ENCODE peak calls at places on chromosomes 3 and 15, in seven cellular contexts. M is kidney glomerular epithelial cell, N is adrenal gland, U is EH, E is endothelial cell of umbilical vein, P is amniotic epithelial cell, Y is naive B cell. I is an unnamed sample.

GRCh38 chr3:84077479-84077878 is 881.3 kb upstream of the CADM2 start:
- DNase-seq in U (no peak), P (no peak), M (peak), N (no peak), E (no peak), Y (no peak), I (no peak)

GRCh38 chr3:119380697-119381096 is 82.7 kb downstream of the TMEM39A start:
- DNase-seq in N (no peak), M (no peak), U (peak), E (no peak), Y (no peak), P (peak), I (peak)

GRCh38 chr3:194570184-194570583 is 63.0 kb downstream of the TMEM44 start:
- DNase-seq in M (no peak), E (no peak), U (no peak), Y (no peak), N (no peak), P (no peak), I (no peak)

GRCh38 chr3:136885357-136886213 is 23.6 kb downstream of the NCK1 start:
- DNase-seq in M (no peak), P (no peak), U (no peak), Y (no peak), N (no peak), E (no peak), I (peak)

GRCh38 chr3:115275897-115276296 is 128.8 kb upstream of the ZBTB20 start:
- DNase-seq in Y (no peak), N (no peak), M (no peak), P (peak), U (peak), E (no peak), I (no peak)

GRCh38 chr3:71450162-71450561 is 133.4 kb downstream of the FOXP1 start:
- DNase-seq in U (no peak), M (no peak), N (no peak), P (no peak), E (no peak), Y (no peak), I (no peak)

GRCh38 chr3:13600950-13601691 is 52.2 kb downstream of the FBLN2 start:
- DNase-seq in Y (no peak), P (peak), E (no peak), M (peak), U (peak), N (no peak), I (no peak)

GRCh38 chr3:11188231-11188630 is 33.9 kb downstream of the HRH1 start:
- DNase-seq in P (no peak), Y (no peak), U (no peak), N (no peak), M (no peak), E (no peak), I (no peak)

GRCh38 chr3:127637546-127637945 is 8.6 kb downstream of the PODXL2 start:
- DNase-seq in M (no peak), U (no peak), E (no peak), P (no peak), N (no peak), Y (no peak), I (no peak)

GRCh38 chr3:179929091-179929529 is 107.6 kb downstream of the PEX5L start:
- DNase-seq in M (peak), E (peak), N (peak), Y (peak), U (peak), P (peak), I (peak)

GRCh38 chr3:87811953-87812352 is 246.9 kb downstream of the CGGBP1 start:
- DNase-seq in M (no peak), U (no peak), N (no peak), Y (no peak), E (no peak), P (no peak), I (no peak)

GRCh38 chr15:92714457-92715401 is 59.2 kb upstream of the FAM174B start:
- DNase-seq in P (peak), M (peak), N (peak), Y (peak), E (peak), U (peak), I (peak)

GRCh38 chr15:40461958-40462357 is 8.8 kb upstream of the CHST14 start:
- DNase-seq in M (no peak), P (no peak), E (no peak), Y (no peak), U (no peak), N (no peak), I (no peak)

GRCh38 chr15:70096975-70097336 is 761 bp downstream of the TLE3 start:
- DNase-seq in E (no peak), N (peak), U (no peak), P (no peak), Y (no peak), M (no peak), I (no peak)

GRCh38 chr3:41881233-41881821 is 80.6 kb downstream of the ULK4 start:
- DNase-seq in E (peak), M (peak), U (peak), Y (peak), P (peak), N (peak), I (peak)

GRCh38 chr3:54819926-54820325 is 107.9 kb downstream of the LRTM1 start:
- DNase-seq in U (peak), P (no peak), N (no peak), Y (no peak), M (no peak), E (no peak), I (no peak)

GRCh38 chr3:169676925-169677537 is 13.5 kb upstream of the MECOM start:
- DNase-seq in Y (no peak), P (no peak), M (no peak), E (no peak), U (no peak), N (no peak), I (no peak)

GRCh38 chr15:40928975-40929729 is at the start of gene DLL4:
- DNase-seq in N (peak), Y (no peak), E (peak), M (no peak), P (no peak), U (peak), I (peak)

GRCh38 chr15:68204776-68205557 is at the start of gene CALML4:
- DNase-seq in U (peak), P (no peak), M (no peak), E (peak), Y (no peak), N (peak), I (peak)

GRCh38 chr3:174126990-174127758 is 729.6 kb downstream of the NLGN1 start:
- DNase-seq in E (peak), P (peak), M (no peak), N (no peak), Y (no peak), U (peak), I (peak)

GRCh38 chr15:60255390-60255789 is 142.4 kb downstream of the ANXA2 start:
- DNase-seq in P (peak), N (no peak), M (peak), E (peak), Y (no peak), U (peak), I (peak)

GRCh38 chr3:133136114-133137041 is 98.2 kb downstream of the TMEM108 start:
- DNase-seq in E (no peak), U (no peak), Y (no peak), M (peak), P (no peak), N (no peak), I (no peak)

GRCh38 chr3:141410408-141410807 is 42.1 kb downstream of the ZBTB38 start:
- DNase-seq in M (no peak), P (peak), Y (no peak), U (peak), E (no peak), N (peak), I (peak)